ENCODE peak calls at places on chromosomes 11 and 22, in six cellular contexts. U is neural progenitor cell, M is AG04449, Y is upper lobe of right lung, I is A549, K is pancreas. N is an unnamed sample.

GRCh38 chr11:69488543-69488940 is 7.1 kb downstream of the LINC01488 start:
- DNase-seq in K (no peak), M (no peak), Y (no peak), U (no peak), I (no peak), N (no peak)

GRCh38 chr22:40021401-40022000 is 26.7 kb downstream of the FAM83F start:
- DNase-seq in Y (no peak), U (no peak), I (no peak), M (no peak), K (no peak), N (no peak)

GRCh38 chr11:117821431-117821830 is 3.1 kb downstream of the FXYD2 start:
- DNase-seq in U (no peak), K (no peak), I (no peak), Y (peak; percentile 43), M (no peak), N (no peak)

GRCh38 chr22:30270841-30271240 is 4.2 kb upstream of the OSM start:
- DNase-seq in I (no peak), M (no peak), Y (peak; percentile 90), K (peak; percentile 75), U (no peak), N (peak; percentile 56)

GRCh38 chr11:106271686-106272085 is 194.2 kb downstream of the AASDHPPT start:
- DNase-seq in M (no peak), K (no peak), Y (no peak), I (no peak), U (no peak), N (no peak)

GRCh38 chr22:37431366-37431765 is 4.1 kb upstream of the ELFN2 start:
- DNase-seq in U (no peak), Y (no peak), K (no peak), M (no peak), I (no peak), N (no peak)

GRCh38 chr11:34512810-34513673 is 552 bp downstream of the ELF5 start:
- DNase-seq in I (peak; percentile 81), M (no peak), K (peak; percentile 54), Y (peak; percentile 84), U (peak; percentile 84), N (peak; percentile 57)

GRCh38 chr22:39664485-39665200 is 94.1 kb downstream of the CACNA1I start:
- DNase-seq in I (no peak), K (peak; percentile 23), Y (no peak), M (no peak), U (peak; percentile 92), N (peak; percentile 60)

GRCh38 chr22:33018232-33018864 is 39.8 kb downstream of the SYN3 start:
- DNase-seq in K (peak; percentile 23), M (no peak), I (peak; percentile 22), U (peak; percentile 73), Y (no peak), N (peak; percentile 45)

GRCh38 chr11:72328366-72329224 is 84.6 kb upstream of the PHOX2A start:
- DNase-seq in I (no peak), Y (no peak), K (no peak), U (no peak), M (no peak), N (no peak)

GRCh38 chr11:130300567-130300966 is 14.2 kb downstream of the ZBTB44 start:
- DNase-seq in K (no peak), M (no peak), U (no peak), Y (no peak), I (no peak), N (no peak)

GRCh38 chr22:48713266-48714205 is 1114.1 kb downstream of the BRD1 start:
- DNase-seq in I (no peak), U (no peak), M (no peak), K (no peak), Y (peak; percentile 56), N (no peak)

GRCh38 chr11:128482512-128483191 is 104.7 kb downstream of the ETS1 start:
- DNase-seq in Y (no peak), K (peak; percentile 13), U (no peak), I (no peak), M (no peak), N (no peak)

GRCh38 chr22:46876357-46876934 is 114.0 kb downstream of the TBC1D22A start:
- DNase-seq in M (no peak), Y (no peak), U (no peak), K (no peak), I (no peak), N (no peak)

GRCh38 chr11:130830563-130830950 is 85.7 kb downstream of the SNX19 start:
- DNase-seq in U (no peak), Y (no peak), M (no peak), I (no peak), K (no peak), N (no peak)

GRCh38 chr11:102256251-102256650 is 61.0 kb upstream of the BIRC3 start:
- DNase-seq in Y (no peak), K (no peak), I (no peak), U (no peak), M (no peak), N (no peak)

GRCh38 chr22:39715778-39716495 is 145.4 kb downstream of the CACNA1I start:
- DNase-seq in M (no peak), U (no peak), K (no peak), I (no peak), Y (peak; percentile 51), N (no peak)

GRCh38 chr11:46410021-46410420 is 18.4 kb upstream of the CHRM4 start:
- DNase-seq in I (no peak), M (no peak), U (peak; percentile 79), Y (peak; percentile 27), K (no peak), N (no peak)

GRCh38 chr11:67646535-67647336 is 3.8 kb downstream of the ACY3 start:
- DNase-seq in K (no peak), Y (no peak), M (no peak), U (no peak), I (no peak), N (peak; percentile 66)

GRCh38 chr22:32615874-32616564 is 141.4 kb downstream of the FBXO7 start:
- DNase-seq in K (no peak), Y (no peak), M (no peak), U (peak; percentile 34), I (no peak), N (no peak)

GRCh38 chr22:17808688-17809403 is 34.6 kb upstream of the BID start:
- DNase-seq in M (no peak), I (no peak), K (no peak), U (no peak), Y (no peak), N (no peak)

GRCh38 chr11:10038916-10039315 is 255.1 kb downstream of the SBF2 start:
- DNase-seq in U (no peak), M (no peak), Y (no peak), K (no peak), I (no peak), N (no peak)

GRCh38 chr22:24112188-24112587 is 69.1 kb upstream of the SUSD2 start:
- DNase-seq in U (no peak), M (no peak), K (no peak), I (no peak), Y (no peak), N (no peak)

GRCh38 chr11:69881467-69882269 is 62.5 kb upstream of the FGF3 start:
- DNase-seq in U (peak; percentile 75), Y (peak; percentile 55), K (no peak), I (no peak), M (no peak), N (no peak)

GRCh38 chr22:36383110-36383581 is 4.6 kb downstream of the MYH9 start:
- DNase-seq in I (no peak), Y (no peak), K (no peak), M (no peak), U (no peak), N (no peak)

GRCh38 chr11:69066122-69067112 is 17.7 kb downstream of the TPCN2 start:
- DNase-seq in K (no peak), U (no peak), I (no peak), Y (no peak), M (no peak), N (no peak)

GRCh38 chr11:15055620-15056356 is 17.6 kb upstream of the CALCB start:
- DNase-seq in M (no peak), K (no peak), U (no peak), I (no peak), Y (no peak), N (no peak)

GRCh38 chr11:96169250-96169649 is 173.7 kb downstream of the MAML2 start:
- DNase-seq in Y (no peak), U (no peak), I (no peak), M (no peak), K (no peak), N (no peak)

DNA sequence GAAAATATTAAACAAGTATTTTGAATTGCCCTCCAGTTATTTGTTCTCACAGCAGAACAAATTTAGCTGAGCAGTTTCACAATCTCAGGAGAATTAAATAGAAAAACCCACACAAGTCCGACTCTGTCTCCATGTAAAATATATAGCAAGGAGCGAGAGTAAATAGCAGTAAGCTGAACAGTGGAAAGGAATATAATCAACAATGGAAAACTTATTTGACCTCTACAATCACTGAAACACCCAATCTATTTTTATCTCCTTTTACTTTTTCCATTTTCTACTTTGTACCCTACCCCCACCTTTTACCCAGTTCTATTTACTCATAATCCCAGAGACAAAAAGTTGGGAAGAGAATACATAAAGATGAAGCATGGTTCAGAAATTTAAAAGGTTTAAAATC is 34.4 kb downstream of the NARS2 start:
- DNase-seq in Y (no peak), I (no peak), U (no peak), K (no peak), M (no peak), N (no peak)
- H3K4me3 ChIP-seq in Y (no peak overlapping the region), I (no peak overlapping the region), U (no peak overlapping the region), K (no peak overlapping the region), M (no peak overlapping the region), N (no peak overlapping the region)

GRCh38 chr11:33063326-33063775 is 24.0 kb downstream of the TCP11L1 start:
- DNase-seq in I (no peak), M (no peak), U (no peak), K (no peak), Y (no peak), N (no peak)
- TF ChIP-seq CTCF in I (no peak), M (no peak), U (no peak), K (no peak), Y (no peak), N (no peak)

GRCh38 chr22:49855491-49855911 is 1.9 kb downstream of the ZBED4 start:
- DNase-seq in Y (peak; percentile 58), M (no peak), K (no peak), I (no peak), U (no peak), N (peak; percentile 59)
- H3K4me3 ChIP-seq in Y (peak overlapping the region; percentile 80), M (peak overlapping the region; percentile 82), K (no peak overlapping the region), I (no peak overlapping the region), U (peak overlapping the region; percentile 70), N (peak overlapping the region; percentile 61)

DNA sequence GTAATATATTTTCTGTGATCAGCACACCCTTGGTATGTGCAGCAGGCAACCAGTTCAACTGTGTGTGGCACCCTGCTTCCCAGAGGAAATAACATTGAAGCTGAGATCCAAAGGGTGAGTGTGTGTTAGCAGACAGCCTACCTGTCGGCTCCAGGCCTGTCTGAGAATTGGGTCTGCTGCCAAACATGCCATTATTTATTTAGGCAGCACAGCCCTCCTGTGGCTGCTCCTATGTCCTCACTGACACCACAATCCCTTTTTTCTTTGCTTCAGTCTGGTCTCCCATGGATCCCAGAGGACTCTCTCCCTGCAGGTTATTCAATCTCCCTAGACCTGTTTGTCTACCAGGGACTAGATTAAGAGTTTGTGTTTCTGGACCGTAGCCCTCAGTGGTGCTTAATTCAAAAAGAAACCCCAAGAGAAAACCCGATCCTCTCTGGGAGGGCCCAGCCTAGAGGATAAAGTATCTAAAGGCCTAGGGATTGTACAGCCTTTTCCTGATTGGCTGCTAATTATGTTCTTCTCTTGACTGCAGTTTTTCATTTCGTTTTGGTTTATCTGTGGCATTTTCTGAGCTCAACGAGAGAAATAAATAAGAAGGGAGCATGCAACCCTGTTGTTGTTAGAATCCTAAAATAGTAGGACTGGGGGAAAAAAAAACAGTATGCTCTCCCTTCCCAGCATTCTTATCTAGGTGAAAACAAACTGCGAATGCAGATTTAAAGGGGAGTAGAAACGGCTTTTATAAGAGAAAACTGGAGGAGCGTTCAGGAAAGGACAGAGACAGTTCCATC is 24.1 kb downstream of the KCNE3 start:
- DNase-seq in M (no peak), U (peak; percentile 45), Y (no peak), K (peak; percentile 81), I (peak; percentile 44), N (peak; percentile 69)
- TF ChIP-seq CTCF in M (no peak), U (no peak), Y (no peak), K (no peak), I (peak; percentile 69), N (no peak)